ENCODE peak calls at places on chromosome 2, in eight cellular contexts. One of them, this sample, is unnamed.

GRCh38 chr2:175233135-175233719 is 51.7 kb upstream of the ATP5MC3 start:
- DNase-seq in ovary: no peak
- DNase-seq in lower leg skin: no peak
- DNase-seq in germinal center: no peak
- DNase-seq in amniotic stem cell: no peak
- DNase-seq in tibial artery: no peak
- DNase-seq in pancreas: no peak
- DNase-seq in stimulated activated CD4-positive, alpha-beta T cell treated with anti-CD3 and anti-CD28 coated beads, Interleukin-12 subunit alpha, Interleukin-12 subunit beta, amount 100 ng/mL, for 4 hours: no peak
- DNase-seq in this sample: peak

GRCh38 chr2:19457809-19458208 is 99.4 kb upstream of the OSR1 start:
- DNase-seq in ovary: no peak
- DNase-seq in lower leg skin: no peak
- DNase-seq in germinal center: no peak
- DNase-seq in amniotic stem cell: no peak
- DNase-seq in tibial artery: no peak
- DNase-seq in pancreas: no peak
- DNase-seq in stimulated activated CD4-positive, alpha-beta T cell treated with anti-CD3 and anti-CD28 coated beads, Interleukin-12 subunit alpha, Interleukin-12 subunit beta, amount 100 ng/mL, for 4 hours: no peak
- DNase-seq in this sample: no peak

GRCh38 chr2:26462511-26463251 is 15.2 kb downstream of the OTOF start:
- DNase-seq in ovary: no peak
- DNase-seq in lower leg skin: no peak
- DNase-seq in germinal center: no peak
- DNase-seq in amniotic stem cell: no peak
- DNase-seq in tibial artery: peak
- DNase-seq in pancreas: peak
- DNase-seq in stimulated activated CD4-positive, alpha-beta T cell treated with anti-CD3 and anti-CD28 coated beads, Interleukin-12 subunit alpha, Interleukin-12 subunit beta, amount 100 ng/mL, for 4 hours: no peak
- DNase-seq in this sample: peak

GRCh38 chr2:153819501-153819900 is 52.2 kb upstream of the GALNT13 start:
- DNase-seq in ovary: no peak
- DNase-seq in lower leg skin: no peak
- DNase-seq in germinal center: no peak
- DNase-seq in amniotic stem cell: no peak
- DNase-seq in tibial artery: no peak
- DNase-seq in pancreas: no peak
- DNase-seq in stimulated activated CD4-positive, alpha-beta T cell treated with anti-CD3 and anti-CD28 coated beads, Interleukin-12 subunit alpha, Interleukin-12 subunit beta, amount 100 ng/mL, for 4 hours: no peak
- DNase-seq in this sample: peak

GRCh38 chr2:8656160-8656641 is 25.7 kb upstream of the ID2 start:
- DNase-seq in ovary: no peak
- DNase-seq in lower leg skin: no peak
- DNase-seq in germinal center: no peak
- DNase-seq in amniotic stem cell: peak
- DNase-seq in tibial artery: no peak
- DNase-seq in pancreas: no peak
- DNase-seq in stimulated activated CD4-positive, alpha-beta T cell treated with anti-CD3 and anti-CD28 coated beads, Interleukin-12 subunit alpha, Interleukin-12 subunit beta, amount 100 ng/mL, for 4 hours: no peak
- DNase-seq in this sample: no peak

GRCh38 chr2:133458280-133458679 is 110.0 kb downstream of the NCKAP5 start:
- DNase-seq in ovary: no peak
- DNase-seq in lower leg skin: no peak
- DNase-seq in germinal center: no peak
- DNase-seq in amniotic stem cell: no peak
- DNase-seq in tibial artery: no peak
- DNase-seq in pancreas: no peak
- DNase-seq in stimulated activated CD4-positive, alpha-beta T cell treated with anti-CD3 and anti-CD28 coated beads, Interleukin-12 subunit alpha, Interleukin-12 subunit beta, amount 100 ng/mL, for 4 hours: no peak
- DNase-seq in this sample: no peak

GRCh38 chr2:234203135-234203984 is 152.9 kb downstream of the SPP2 start:
- DNase-seq in ovary: no peak
- DNase-seq in lower leg skin: peak
- DNase-seq in germinal center: no peak
- DNase-seq in amniotic stem cell: peak
- DNase-seq in tibial artery: no peak
- DNase-seq in pancreas: no peak
- DNase-seq in stimulated activated CD4-positive, alpha-beta T cell treated with anti-CD3 and anti-CD28 coated beads, Interleukin-12 subunit alpha, Interleukin-12 subunit beta, amount 100 ng/mL, for 4 hours: no peak
- DNase-seq in this sample: no peak

GRCh38 chr2:178284613-178285286 is 90.4 kb downstream of the OSBPL6 start:
- DNase-seq in ovary: no peak
- DNase-seq in lower leg skin: no peak
- DNase-seq in germinal center: no peak
- DNase-seq in amniotic stem cell: no peak
- DNase-seq in tibial artery: no peak
- DNase-seq in pancreas: no peak
- DNase-seq in stimulated activated CD4-positive, alpha-beta T cell treated with anti-CD3 and anti-CD28 coated beads, Interleukin-12 subunit alpha, Interleukin-12 subunit beta, amount 100 ng/mL, for 4 hours: no peak
- DNase-seq in this sample: no peak

GRCh38 chr2:144830543-144830942 is 310.6 kb upstream of the ZEB2 start:
- DNase-seq in ovary: no peak
- DNase-seq in lower leg skin: no peak
- DNase-seq in germinal center: no peak
- DNase-seq in amniotic stem cell: no peak
- DNase-seq in tibial artery: no peak
- DNase-seq in pancreas: no peak
- DNase-seq in stimulated activated CD4-positive, alpha-beta T cell treated with anti-CD3 and anti-CD28 coated beads, Interleukin-12 subunit alpha, Interleukin-12 subunit beta, amount 100 ng/mL, for 4 hours: no peak
- DNase-seq in this sample: no peak

GRCh38 chr2:228369400-228370031 is 188.0 kb upstream of the SPHKAP start:
- DNase-seq in ovary: no peak
- DNase-seq in lower leg skin: no peak
- DNase-seq in germinal center: no peak
- DNase-seq in amniotic stem cell: no peak
- DNase-seq in tibial artery: no peak
- DNase-seq in pancreas: peak
- DNase-seq in stimulated activated CD4-positive, alpha-beta T cell treated with anti-CD3 and anti-CD28 coated beads, Interleukin-12 subunit alpha, Interleukin-12 subunit beta, amount 100 ng/mL, for 4 hours: no peak
- DNase-seq in this sample: no peak

GRCh38 chr2:143034292-143035074 is 94.7 kb upstream of the ARHGAP15 start:
- DNase-seq in ovary: peak
- DNase-seq in lower leg skin: peak
- DNase-seq in germinal center: peak
- DNase-seq in amniotic stem cell: peak
- DNase-seq in tibial artery: no peak
- DNase-seq in pancreas: peak
- DNase-seq in stimulated activated CD4-positive, alpha-beta T cell treated with anti-CD3 and anti-CD28 coated beads, Interleukin-12 subunit alpha, Interleukin-12 subunit beta, amount 100 ng/mL, for 4 hours: peak
- DNase-seq in this sample: peak

GRCh38 chr2:19542796-19543195 is 184.4 kb upstream of the OSR1 start:
- DNase-seq in ovary: no peak
- DNase-seq in lower leg skin: no peak
- DNase-seq in germinal center: no peak
- DNase-seq in amniotic stem cell: no peak
- DNase-seq in tibial artery: no peak
- DNase-seq in pancreas: no peak
- DNase-seq in stimulated activated CD4-positive, alpha-beta T cell treated with anti-CD3 and anti-CD28 coated beads, Interleukin-12 subunit alpha, Interleukin-12 subunit beta, amount 100 ng/mL, for 4 hours: no peak
- DNase-seq in this sample: no peak

GRCh38 chr2:55986700-55987440 is 63.3 kb upstream of the EFEMP1 start:
- DNase-seq in ovary: no peak
- DNase-seq in lower leg skin: no peak
- DNase-seq in germinal center: no peak
- DNase-seq in amniotic stem cell: no peak
- DNase-seq in tibial artery: no peak
- DNase-seq in pancreas: no peak
- DNase-seq in stimulated activated CD4-positive, alpha-beta T cell treated with anti-CD3 and anti-CD28 coated beads, Interleukin-12 subunit alpha, Interleukin-12 subunit beta, amount 100 ng/mL, for 4 hours: no peak
- DNase-seq in this sample: no peak

GRCh38 chr2:85009019-85009618 is 38.2 kb downstream of the KCMF1 start:
- DNase-seq in ovary: no peak
- DNase-seq in lower leg skin: no peak
- DNase-seq in germinal center: no peak
- DNase-seq in amniotic stem cell: no peak
- DNase-seq in tibial artery: no peak
- DNase-seq in pancreas: no peak
- DNase-seq in stimulated activated CD4-positive, alpha-beta T cell treated with anti-CD3 and anti-CD28 coated beads, Interleukin-12 subunit alpha, Interleukin-12 subunit beta, amount 100 ng/mL, for 4 hours: no peak
- DNase-seq in this sample: peak

GRCh38 chr2:231617059-231617926 is 24.6 kb downstream of the TEX44 start:
- DNase-seq in ovary: no peak
- DNase-seq in lower leg skin: no peak
- DNase-seq in germinal center: no peak
- DNase-seq in amniotic stem cell: no peak
- DNase-seq in tibial artery: no peak
- DNase-seq in pancreas: no peak
- DNase-seq in stimulated activated CD4-positive, alpha-beta T cell treated with anti-CD3 and anti-CD28 coated beads, Interleukin-12 subunit alpha, Interleukin-12 subunit beta, amount 100 ng/mL, for 4 hours: no peak
- DNase-seq in this sample: peak

GRCh38 chr2:209977386-209978239 is 24.8 kb upstream of the RPE start:
- DNase-seq in ovary: no peak
- DNase-seq in lower leg skin: no peak
- DNase-seq in germinal center: peak
- DNase-seq in amniotic stem cell: no peak
- DNase-seq in tibial artery: no peak
- DNase-seq in pancreas: no peak
- DNase-seq in stimulated activated CD4-positive, alpha-beta T cell treated with anti-CD3 and anti-CD28 coated beads, Interleukin-12 subunit alpha, Interleukin-12 subunit beta, amount 100 ng/mL, for 4 hours: no peak
- DNase-seq in this sample: peak

GRCh38 chr2:235957231-235957630 is 211.0 kb downstream of the GBX2 start:
- DNase-seq in ovary: no peak
- DNase-seq in lower leg skin: no peak
- DNase-seq in germinal center: no peak
- DNase-seq in amniotic stem cell: no peak
- DNase-seq in tibial artery: no peak
- DNase-seq in pancreas: no peak
- DNase-seq in stimulated activated CD4-positive, alpha-beta T cell treated with anti-CD3 and anti-CD28 coated beads, Interleukin-12 subunit alpha, Interleukin-12 subunit beta, amount 100 ng/mL, for 4 hours: no peak
- DNase-seq in this sample: no peak

GRCh38 chr2:44107974-44108373 is 60.7 kb upstream of the PPM1B start:
- DNase-seq in ovary: no peak
- DNase-seq in lower leg skin: no peak
- DNase-seq in germinal center: no peak
- DNase-seq in amniotic stem cell: no peak
- DNase-seq in tibial artery: no peak
- DNase-seq in pancreas: no peak
- DNase-seq in stimulated activated CD4-positive, alpha-beta T cell treated with anti-CD3 and anti-CD28 coated beads, Interleukin-12 subunit alpha, Interleukin-12 subunit beta, amount 100 ng/mL, for 4 hours: no peak
- DNase-seq in this sample: peak

GRCh38 chr2:99939135-99939534 is 203.3 kb downstream of the AFF3 start:
- DNase-seq in ovary: no peak
- DNase-seq in lower leg skin: no peak
- DNase-seq in germinal center: no peak
- DNase-seq in amniotic stem cell: no peak
- DNase-seq in tibial artery: no peak
- DNase-seq in pancreas: no peak
- DNase-seq in stimulated activated CD4-positive, alpha-beta T cell treated with anti-CD3 and anti-CD28 coated beads, Interleukin-12 subunit alpha, Interleukin-12 subunit beta, amount 100 ng/mL, for 4 hours: no peak
- DNase-seq in this sample: no peak

GRCh38 chr2:200736646-200737274 is 75.0 kb upstream of the BZW1 start:
- DNase-seq in ovary: no peak
- DNase-seq in lower leg skin: no peak
- DNase-seq in germinal center: no peak
- DNase-seq in amniotic stem cell: no peak
- DNase-seq in tibial artery: no peak
- DNase-seq in pancreas: no peak
- DNase-seq in stimulated activated CD4-positive, alpha-beta T cell treated with anti-CD3 and anti-CD28 coated beads, Interleukin-12 subunit alpha, Interleukin-12 subunit beta, amount 100 ng/mL, for 4 hours: no peak
- DNase-seq in this sample: no peak

GRCh38 chr2:101152195-101153076 is 1.3 kb upstream of the TBC1D8 start:
- DNase-seq in ovary: peak
- DNase-seq in lower leg skin: peak
- DNase-seq in germinal center: peak
- DNase-seq in amniotic stem cell: no peak
- DNase-seq in tibial artery: peak
- DNase-seq in pancreas: peak
- DNase-seq in stimulated activated CD4-positive, alpha-beta T cell treated with anti-CD3 and anti-CD28 coated beads, Interleukin-12 subunit alpha, Interleukin-12 subunit beta, amount 100 ng/mL, for 4 hours: no peak
- DNase-seq in this sample: peak

GRCh38 chr2:207975910-207976309 is 49.4 kb downstream of the PLEKHM3 start:
- DNase-seq in ovary: no peak
- DNase-seq in lower leg skin: no peak
- DNase-seq in germinal center: no peak
- DNase-seq in amniotic stem cell: no peak
- DNase-seq in tibial artery: no peak
- DNase-seq in pancreas: no peak
- DNase-seq in stimulated activated CD4-positive, alpha-beta T cell treated with anti-CD3 and anti-CD28 coated beads, Interleukin-12 subunit alpha, Interleukin-12 subunit beta, amount 100 ng/mL, for 4 hours: no peak
- DNase-seq in this sample: no peak